ENCODE peak calls at places on chromosome 3, in four cellular contexts. P, K, Y and X are unnamed samples.
A peak's percentile ranks its signal among the peaks of the same experiment; 100 is the strongest.

GRCh38 chr3:46314517-46314916 is 39.4 kb upstream of the CCR2 start:
- DNase-seq in P (no peak), K (no peak), Y (no peak), X (no peak)

GRCh38 chr3:48432411-48433371 is 2.8 kb upstream of the PLXNB1 start:
- DNase-seq in P (no peak), K (no peak), Y (no peak), X (no peak)

GRCh38 chr3:42182555-42182954 is 83.4 kb downstream of the CCK start:
- DNase-seq in P (no peak), K (no peak), Y (no peak), X (no peak)

GRCh38 chr3:139235192-139235591 is 108.6 kb upstream of the MRPS22 start:
- DNase-seq in P (no peak), K (no peak), Y (no peak), X (no peak)

GRCh38 chr3:135034291-135034768 is 239.3 kb downstream of the EPHB1 start:
- DNase-seq in P (peak; percentile 85), K (no peak), Y (peak; percentile 72), X (peak; percentile 25)

GRCh38 chr3:184336484-184337230 is 743 bp upstream of the FAM131A start:
- DNase-seq in P (no peak), K (no peak), Y (peak; percentile 49), X (no peak)

GRCh38 chr3:194592798-194593752 is 40.1 kb downstream of the TMEM44 start:
- DNase-seq in P (no peak), K (no peak), Y (no peak), X (no peak)

GRCh38 chr3:37537914-37538691 is 323.6 kb upstream of the CTDSPL start:
- DNase-seq in P (no peak), K (no peak), Y (no peak), X (no peak)

GRCh38 chr3:185729335-185729715 is 95.5 kb downstream of the IGF2BP2 start:
- DNase-seq in P (no peak), K (no peak), Y (no peak), X (no peak)

GRCh38 chr3:176906046-176906905 is 291.0 kb downstream of the TBL1XR1 start:
- DNase-seq in P (peak; percentile 89), K (peak; percentile 25), Y (peak; percentile 83), X (peak; percentile 86)

GRCh38 chr3:98884675-98885371 is 16.7 kb downstream of the DCBLD2 start:
- DNase-seq in P (no peak), K (no peak), Y (no peak), X (no peak)

GRCh38 chr3:851098-851790 is 241.6 kb upstream of the CNTN6 start:
- DNase-seq in P (no peak), K (no peak), Y (no peak), X (no peak)

GRCh38 chr3:176650478-176650877 is 546.8 kb downstream of the TBL1XR1 start:
- DNase-seq in P (no peak), K (no peak), Y (no peak), X (no peak)

GRCh38 chr3:12224181-12225147 is 64.4 kb upstream of the PPARG start:
- DNase-seq in P (no peak), K (no peak), Y (no peak), X (no peak)

GRCh38 chr3:186381424-186382216 is 19.6 kb upstream of the DGKG start:
- DNase-seq in P (peak; percentile 64), K (no peak), Y (no peak), X (no peak)

GRCh38 chr3:37291275-37291700 is 116.9 kb upstream of the LRRFIP2 start:
- DNase-seq in P (no peak), K (no peak), Y (no peak), X (no peak)

GRCh38 chr3:32743934-32744333 is 58.9 kb downstream of the CNOT10 start:
- DNase-seq in P (no peak), K (no peak), Y (no peak), X (no peak)

GRCh38 chr3:30357897-30358296 is 248.5 kb upstream of the TGFBR2 start:
- DNase-seq in P (no peak), K (no peak), Y (no peak), X (no peak)

GRCh38 chr3:190092250-190092649 is 28.4 kb downstream of the P3H2 start:
- DNase-seq in P (no peak), K (no peak), Y (no peak), X (no peak)